ENCODE peak calls at places on chromosomes 3 and 15, in five cellular contexts. G, I, Q, R and J are unnamed samples.

GRCh38 chr3:100210777-100211145 is 50.0 kb upstream of the TBC1D23 start:
- DNase-seq in I (no peak), Q (no peak), G (no peak), R (peak), J (peak)

GRCh38 chr3:104291437-104291851 is 1075.3 kb upstream of the ALCAM start:
- DNase-seq in I (no peak), G (no peak), R (no peak), Q (no peak), J (no peak)

GRCh38 chr15:73900129-73900712 is 26.0 kb upstream of the LOXL1 start:
- DNase-seq in I (no peak), Q (no peak), G (no peak), R (no peak), J (no peak)

GRCh38 chr3:52521488-52521824 is 12.2 kb downstream of the NT5DC2 start:
- DNase-seq in Q (no peak), R (no peak), G (no peak), I (peak), J (no peak)

GRCh38 chr15:67998599-67999122 is 55.5 kb upstream of the PIAS1 start:
- DNase-seq in R (no peak), Q (no peak), G (no peak), I (no peak), J (no peak)

GRCh38 chr3:134330895-134331810 is 43.1 kb downstream of the AMOTL2 start:
- DNase-seq in R (no peak), I (no peak), Q (no peak), G (no peak), J (no peak)

GRCh38 chr3:42269647-42270046 is 3.7 kb upstream of the CCK start:
- DNase-seq in G (no peak), R (no peak), Q (no peak), I (no peak), J (no peak)

GRCh38 chr15:79736435-79737000 is 160.3 kb downstream of the MTHFS start:
- DNase-seq in Q (no peak), G (no peak), R (no peak), I (no peak), J (no peak)

GRCh38 chr3:182364323-182364722 is 429.0 kb upstream of the ATP11B start:
- DNase-seq in Q (no peak), I (no peak), R (no peak), G (no peak), J (no peak)

GRCh38 chr3:185308126-185308754 is 54.4 kb upstream of the EHHADH start:
- DNase-seq in G (no peak), R (peak), I (peak), Q (peak), J (no peak)

GRCh38 chr3:54863366-54863765 is 64.5 kb downstream of the LRTM1 start:
- DNase-seq in I (no peak), R (no peak), Q (no peak), G (no peak), J (no peak)

GRCh38 chr15:66483131-66483566 is 14.4 kb downstream of the SNAPC5 start:
- DNase-seq in G (no peak), R (no peak), Q (no peak), I (no peak), J (no peak)

GRCh38 chr15:85151861-85152260 is 170.2 kb downstream of the PDE8A start:
- DNase-seq in R (no peak), Q (no peak), I (no peak), G (no peak), J (no peak)

GRCh38 chr15:42602501-42602900 is 27.1 kb downstream of the STARD9 start:
- DNase-seq in I (no peak), Q (no peak), R (no peak), G (no peak), J (no peak)

GRCh38 chr3:122146466-122146865 is 37.0 kb upstream of the CASR start:
- DNase-seq in Q (no peak), R (peak), G (no peak), I (no peak), J (no peak)

GRCh38 chr3:120129718-120130117 is 35.5 kb upstream of the GSK3B start:
- DNase-seq in R (no peak), I (no peak), G (no peak), Q (no peak), J (no peak)